ENCODE peak calls at places on chromosome 17, in nine cellular contexts. F, O, V, Y, H, G, D, P and C are unnamed samples.

GRCh38 chr17:30600062-30600829 is 123.0 kb downstream of the GOSR1 start:
- DNase-seq in F (peak; percentile 85), O (no peak), V (peak; percentile 97), Y (peak; percentile 87), H (peak; percentile 83), G (peak; percentile 84), D (peak; percentile 70), P (peak; percentile 82), C (peak; percentile 95)

GRCh38 chr17:49365667-49366066 is 3.6 kb upstream of the ZNF652 start:
- DNase-seq in F (peak; percentile 40), O (no peak), V (no peak), Y (peak; percentile 52), H (no peak), G (no peak), D (no peak), P (no peak), C (peak; percentile 41)

GRCh38 chr17:34673995-34674900 is 94.9 kb downstream of the TMEM132E start:
- DNase-seq in F (no peak), O (no peak), V (no peak), Y (no peak), H (no peak), G (no peak), D (no peak), P (no peak), C (no peak)

GRCh38 chr17:20187049-20187448 is 177.9 kb downstream of the SPECC1 start:
- DNase-seq in F (no peak), O (no peak), V (no peak), Y (no peak), H (peak; percentile 36), G (no peak), D (peak; percentile 68), P (no peak), C (no peak)

GRCh38 chr17:2064980-2065785 is 10.3 kb downstream of the HIC1 start:
- DNase-seq in F (no peak), O (no peak), V (no peak), Y (peak; percentile 84), H (peak; percentile 84), G (no peak), D (peak; percentile 68), P (no peak), C (peak; percentile 95)

GRCh38 chr17:15377200-15377599 is 35.8 kb upstream of the TEKT3 start:
- DNase-seq in F (no peak), O (peak; percentile 66), V (no peak), Y (no peak), H (peak; percentile 69), G (no peak), D (peak; percentile 80), P (no peak), C (no peak)

GRCh38 chr17:33240397-33240796 is 52.7 kb downstream of the ASIC2 start:
- DNase-seq in F (no peak), O (no peak), V (no peak), Y (no peak), H (no peak), G (no peak), D (no peak), P (no peak), C (no peak)

GRCh38 chr17:61455754-61456681 is 3.8 kb downstream of the TBX4 start:
- DNase-seq in F (no peak), O (no peak), V (peak; percentile 71), Y (no peak), H (no peak), G (peak; percentile 8), D (no peak), P (no peak), C (peak; percentile 86)

GRCh38 chr17:8056232-8056975 is 17.5 kb downstream of the ALOX15B start:
- DNase-seq in F (peak; percentile 63), O (no peak), V (peak; percentile 35), Y (peak; percentile 34), H (peak; percentile 95), G (peak; percentile 57), D (peak; percentile 71), P (no peak), C (no peak)

GRCh38 chr17:31433091-31433790 is 41.8 kb downstream of the RAB11FIP4 start:
- DNase-seq in F (no peak), O (no peak), V (no peak), Y (no peak), H (no peak), G (no peak), D (no peak), P (no peak), C (no peak)

GRCh38 chr17:20999044-20999573 is 43.7 kb downstream of the USP22 start:
- DNase-seq in F (peak; percentile 86), O (no peak), V (no peak), Y (no peak), H (peak; percentile 56), G (peak; percentile 30), D (no peak), P (no peak), C (no peak)

GRCh38 chr17:17890773-17891759 is 54.3 kb upstream of the SREBF1 start:
- DNase-seq in F (peak; percentile 77), O (no peak), V (no peak), Y (peak; percentile 82), H (peak; percentile 80), G (peak; percentile 52), D (peak; percentile 72), P (no peak), C (peak; percentile 81)

GRCh38 chr17:6557040-6557438 is 684 bp upstream of the PITPNM3 start:
- DNase-seq in F (no peak), O (no peak), V (peak; percentile 39), Y (no peak), H (no peak), G (no peak), D (no peak), P (no peak), C (no peak)

GRCh38 chr17:6558276-6558675 is 1.9 kb upstream of the PITPNM3 start:
- DNase-seq in F (no peak), O (no peak), V (no peak), Y (no peak), H (no peak), G (no peak), D (no peak), P (no peak), C (no peak)

GRCh38 chr17:6555331-6556120 is 829 bp downstream of the PITPNM3 start:
- DNase-seq in F (no peak), O (no peak), V (no peak), Y (no peak), H (peak; percentile 30), G (peak; percentile 38), D (peak; percentile 39), P (peak; percentile 66), C (peak; percentile 89)

GRCh38 chr17:6554871-6555330 is 1.5 kb downstream of the PITPNM3 start:
- DNase-seq in F (no peak), O (no peak), V (peak; percentile 68), Y (peak; percentile 24), H (no peak), G (no peak), D (no peak), P (no peak), C (peak; percentile 71)

GRCh38 chr17:6556121-6557039 is at the start of gene PITPNM3:
- DNase-seq in F (no peak), O (no peak), V (peak; percentile 86), Y (no peak), H (no peak), G (peak; percentile 26), D (no peak), P (no peak), C (peak; percentile 90)
- H3K4me3 ChIP-seq in F (peak within 1 kb of the TSS; percentile 53), O (peak within 1 kb of the TSS; percentile 40), V (peak within 1 kb of the TSS; percentile 49), Y (peak within 1 kb of the TSS; percentile 47), H (peak within 1 kb of the TSS; percentile 39), G (no peak within 1 kb of the TSS), D (peak within 1 kb of the TSS; percentile 56), P (peak within 1 kb of the TSS; percentile 71), C (peak within 1 kb of the TSS; percentile 72)

GRCh38 chr17:76735006-76735405 is 2.1 kb downstream of the SRSF2 start:
- DNase-seq in F (no peak), O (no peak), V (no peak), Y (no peak), H (peak; percentile 47), G (no peak), D (peak; percentile 53), P (no peak), C (no peak)

GRCh38 chr17:76732734-76733617 is 4.2 kb downstream of the SRSF2 start:
- DNase-seq in F (no peak), O (no peak), V (no peak), Y (no peak), H (peak; percentile 51), G (no peak), D (no peak), P (no peak), C (no peak)

GRCh38 chr17:76733618-76733957 is 3.5 kb downstream of the SRSF2 start:
- DNase-seq in F (no peak), O (no peak), V (no peak), Y (no peak), H (no peak), G (no peak), D (no peak), P (no peak), C (no peak)

GRCh38 chr17:76735586-76736348 is 1.4 kb downstream of the SRSF2 start:
- DNase-seq in F (no peak), O (no peak), V (no peak), Y (no peak), H (no peak), G (no peak), D (no peak), P (no peak), C (no peak)

DNA sequence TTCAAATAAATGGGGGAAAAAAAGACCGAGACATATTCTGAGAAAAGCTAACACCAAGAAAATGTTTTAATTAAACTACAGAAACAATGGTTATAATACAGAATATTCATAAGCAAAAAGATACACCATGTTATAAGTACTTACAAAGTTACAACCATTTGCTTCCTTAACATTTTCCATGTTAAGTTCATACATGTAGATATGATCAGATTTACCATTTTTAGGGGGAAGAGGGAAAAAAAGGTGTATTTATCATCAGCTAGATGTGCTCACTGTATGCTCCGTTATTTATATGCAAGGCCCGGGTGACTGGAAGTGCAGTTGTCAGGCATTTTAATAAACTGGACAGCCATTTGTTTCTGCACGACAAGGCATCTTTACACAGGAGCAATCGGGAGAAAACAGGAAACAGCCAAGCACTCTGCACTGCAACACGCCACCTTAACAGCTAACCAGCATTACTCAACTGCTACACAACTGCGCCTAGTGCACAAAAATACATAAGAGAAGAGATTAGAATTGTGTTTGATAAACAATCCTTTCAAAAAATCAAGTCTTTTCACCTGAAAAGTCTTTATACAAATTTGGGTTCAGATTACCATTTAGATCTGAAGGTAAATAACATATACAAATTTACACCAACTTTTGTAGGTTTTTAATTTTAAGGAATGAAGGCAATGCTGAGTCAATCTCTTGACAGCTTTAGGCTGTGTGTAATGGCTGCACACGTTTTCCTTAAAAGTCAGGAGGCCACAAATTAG is 2.9 kb downstream of the SRSF2 start:
- DNase-seq in F (no peak), O (no peak), V (no peak), Y (no peak), H (peak; percentile 60), G (no peak), D (peak; percentile 49), P (no peak), C (no peak)
- H3K4me3 ChIP-seq in F (peak overlapping the region; percentile 83), O (peak overlapping the region; percentile 100), V (peak overlapping the region; percentile 97), Y (peak overlapping the region; percentile 94), H (peak overlapping the region; percentile 90), G (no peak overlapping the region), D (peak overlapping the region; percentile 2), P (peak overlapping the region; percentile 97), C (no peak overlapping the region)

GRCh38 chr17:76869878-76870714 is 1.9 kb downstream of the MGAT5B start:
- DNase-seq in F (no peak), O (no peak), V (no peak), Y (no peak), H (peak; percentile 17), G (no peak), D (peak; percentile 12), P (no peak), C (peak; percentile 95)
- H3K4me3 ChIP-seq in F (no peak overlapping the region), O (no peak overlapping the region), V (peak overlapping the region; percentile 28), Y (no peak overlapping the region), H (no peak overlapping the region), G (no peak overlapping the region), D (no peak overlapping the region), P (peak overlapping the region; percentile 69), C (peak overlapping the region; percentile 44)

GRCh38 chr17:14196337-14196997 is 40.2 kb downstream of the CDRT15 start:
- DNase-seq in F (no peak), O (no peak), V (no peak), Y (no peak), H (no peak), G (no peak), D (no peak), P (no peak), C (peak; percentile 23)
- H3K4me3 ChIP-seq in F (no peak overlapping the region), O (no peak overlapping the region), V (no peak overlapping the region), Y (no peak overlapping the region), H (no peak overlapping the region), G (no peak overlapping the region), D (no peak overlapping the region), P (no peak overlapping the region), C (no peak overlapping the region)